ENCODE peak calls at places on chromosomes 1 and 21, in ten cellular contexts. P, T, D, I, R, X, O, A, G and S are unnamed samples. For H3K36me3, the result is how much of the 10 kb centered on the place peaks cover.

GRCh38 chr1:171081220-171081993 is 9.3 kb upstream of the FMO3 start:
- DNase-seq in T (no peak), P (peak), R (no peak), O (no peak), D (no peak), A (no peak), G (no peak), X (no peak), I (no peak), S (no peak)

GRCh38 chr1:72111662-72112061 is 170.7 kb downstream of the NEGR1 start:
- DNase-seq in D (no peak), X (no peak), O (no peak), R (no peak), I (no peak), T (no peak), G (no peak), A (no peak), P (no peak), S (no peak)

GRCh38 chr1:143735764-143736461 is 235.9 kb downstream of the FAM72C start:
- DNase-seq in D (no peak), G (no peak), R (no peak), X (no peak), O (no peak), T (peak), A (no peak), I (no peak), P (no peak), S (no peak)

GRCh38 chr1:185541861-185542260 is 192.3 kb upstream of the HMCN1 start:
- DNase-seq in G (no peak), D (no peak), A (no peak), P (peak), I (no peak), T (no peak), O (no peak), X (no peak), R (no peak), S (no peak)

GRCh38 chr1:109826930-109827349 is 63.2 kb upstream of the EPS8L3 start:
- DNase-seq in A (peak), G (no peak), D (no peak), R (no peak), P (no peak), X (no peak), I (no peak), O (no peak), T (no peak), S (no peak)

GRCh38 chr21:15841856-15842564 is 112.2 kb downstream of the USP25 start:
- DNase-seq in O (no peak), D (no peak), P (peak), X (no peak), R (no peak), I (no peak), A (no peak), G (no peak), T (no peak), S (no peak)

GRCh38 chr1:168792142-168792541 is 63.1 kb upstream of the DPT start:
- DNase-seq in I (no peak), P (no peak), X (no peak), D (no peak), T (no peak), G (no peak), R (no peak), O (no peak), A (no peak), S (no peak)

GRCh38 chr1:109304221-109304915 is 2.4 kb downstream of the MYBPHL start:
- DNase-seq in T (no peak), X (no peak), A (peak), O (no peak), D (no peak), P (no peak), I (peak), G (no peak), R (no peak), S (no peak)

GRCh38 chr21:29462475-29462874 is 163.8 kb downstream of the BACH1 start:
- DNase-seq in P (no peak), R (no peak), O (no peak), T (no peak), A (no peak), I (no peak), G (no peak), X (no peak), D (no peak), S (no peak)

GRCh38 chr1:45952072-45952471 is 148.7 kb downstream of the MAST2 start:
- DNase-seq in R (no peak), I (no peak), T (no peak), O (no peak), P (no peak), G (no peak), A (no peak), D (no peak), X (no peak), S (no peak)

GRCh38 chr1:102891868-102892625 is 216.3 kb downstream of the COL11A1 start:
- DNase-seq in T (no peak), O (no peak), I (no peak), G (no peak), R (no peak), P (peak), D (no peak), A (no peak), X (no peak), S (no peak)

GRCh38 chr1:44062656-44063055 is 31.4 kb upstream of the SLC6A9 start:
- DNase-seq in I (no peak), A (no peak), D (no peak), R (no peak), O (no peak), T (no peak), P (no peak), X (no peak), G (no peak), S (no peak)

DNA sequence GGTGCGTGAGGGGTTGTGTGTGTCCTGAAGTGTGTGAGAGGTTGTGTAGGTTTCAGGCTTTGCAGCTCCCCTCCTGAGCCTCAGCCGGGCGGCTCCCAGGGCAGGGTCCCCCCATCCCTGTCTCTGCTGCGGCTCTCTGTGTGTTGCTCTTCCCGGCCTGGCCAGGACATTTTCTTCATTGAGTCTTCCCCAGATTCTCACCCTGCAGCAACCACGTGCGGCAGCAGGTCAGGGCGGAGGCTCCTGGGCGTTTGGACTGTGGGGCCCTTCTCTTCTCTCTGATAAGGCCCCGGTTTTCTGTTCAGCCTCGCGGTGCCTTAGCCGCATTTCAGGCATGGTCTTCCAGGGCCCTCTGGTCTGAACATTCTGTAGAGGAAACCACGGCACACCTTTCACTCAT is 1.8 kb upstream of the TCP10L start:
- DNase-seq in O (no peak), T (no peak), P (no peak), I (no peak), R (no peak), A (no peak), D (no peak), X (no peak), G (no peak), S (no peak)
- H3K27ac ChIP-seq in O (no peak), T (no peak), P (no peak), I (no peak), R (no peak), A (no peak), D (no peak), X (no peak), G (no peak), S (no peak)

DNA sequence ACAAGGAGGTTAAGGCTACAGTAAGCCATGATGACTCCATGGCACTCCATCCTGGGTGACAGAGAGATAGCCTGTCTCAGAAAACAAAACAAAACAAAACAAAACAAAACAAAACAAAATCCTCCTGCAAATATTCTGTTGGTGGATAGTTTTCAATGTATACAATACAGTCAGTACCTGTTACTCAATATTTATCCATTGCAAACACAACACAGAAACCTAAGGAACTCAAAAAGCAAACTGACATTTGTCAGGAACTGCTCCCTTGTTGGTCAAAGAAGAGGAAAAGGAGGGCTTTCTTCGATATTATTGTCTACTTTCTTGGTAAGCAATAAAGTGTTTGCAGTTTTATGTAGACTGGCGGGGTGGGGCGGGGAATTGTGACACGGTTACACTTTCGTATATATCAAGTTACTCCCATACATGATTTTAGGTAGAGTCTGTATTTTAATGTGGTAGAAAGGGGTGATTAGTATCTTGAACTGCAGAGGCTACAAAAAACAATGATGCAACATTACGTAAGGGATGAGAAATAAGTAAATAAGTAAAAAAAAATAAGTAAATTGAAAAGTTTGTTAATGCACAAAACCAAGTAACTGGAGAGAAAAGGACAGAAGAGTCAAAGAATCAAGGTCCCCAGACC is 31.8 kb downstream of the APP start:
- DNase-seq in O (no peak), X (no peak), G (no peak), A (no peak), I (no peak), T (no peak), P (no peak), D (no peak), R (no peak), S (no peak)
- H3K36me3 ChIP-seq in O (under half), X (under half), G (under half), A (under half), I (under half), T (under half), P (under half), D (under half), R (under half), S (under half)

DNA sequence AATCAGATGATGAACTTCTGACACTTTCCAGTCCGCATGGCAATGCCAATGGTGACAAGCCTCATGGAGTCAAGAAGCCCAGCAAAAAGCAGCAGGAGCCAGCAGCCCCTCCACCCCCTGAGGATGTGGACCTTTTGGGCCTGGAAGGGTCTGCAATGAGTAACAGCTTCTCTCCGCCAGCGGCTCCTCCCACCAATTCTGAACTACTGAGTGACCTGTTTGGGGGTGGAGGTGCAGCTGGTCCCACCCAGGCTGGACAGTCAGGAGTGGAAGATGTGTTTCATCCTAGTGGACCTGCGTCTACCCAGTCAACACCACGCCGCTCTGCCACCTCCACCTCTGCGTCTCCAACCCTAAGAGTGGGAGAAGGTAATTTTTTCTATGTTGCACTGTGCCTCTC is 28.0 kb upstream of the LEPR start:
- DNase-seq in T (no peak), G (no peak), X (no peak), P (no peak), R (no peak), D (no peak), I (no peak), A (no peak), O (no peak), S (no peak)
- H3K27ac ChIP-seq in T (no peak), G (no peak), X (no peak), P (no peak), R (no peak), D (no peak), I (no peak), A (no peak), O (no peak), S (no peak)

GRCh38 chr1:36174716-36175115 is 18.8 kb downstream of the MAP7D1 start:
- DNase-seq in R (no peak), I (no peak), O (no peak), A (no peak), P (no peak), T (no peak), G (no peak), D (no peak), X (no peak), S (no peak)

GRCh38 chr1:36175137-36176095 is 19.5 kb downstream of the MAP7D1 start:
- DNase-seq in D (no peak), P (peak), T (no peak), R (peak), I (no peak), X (no peak), A (peak), G (peak), O (no peak), S (no peak)

GRCh38 chr1:36172017-36172747 is 16.2 kb downstream of the MAP7D1 start:
- DNase-seq in X (no peak), D (no peak), O (no peak), P (no peak), T (no peak), G (no peak), A (no peak), R (no peak), I (no peak), S (no peak)

GRCh38 chr1:36170643-36171412 is 14.9 kb downstream of the MAP7D1 start:
- DNase-seq in O (no peak), D (no peak), P (no peak), X (no peak), T (no peak), R (no peak), I (no peak), G (no peak), A (no peak), S (no peak)

GRCh38 chr1:36172983-36173382 is 17.0 kb downstream of the MAP7D1 start:
- DNase-seq in R (no peak), D (no peak), P (peak), T (no peak), A (no peak), X (no peak), G (no peak), I (no peak), O (no peak), S (no peak)
- H3K36me3 ChIP-seq in R (half or more), D (half or more), P (half or more), T (under half), A (half or more), X (under half), G (half or more), I (half or more), O (half or more), S (half or more)

GRCh38 chr1:166844791-166845190 is 5.5 kb downstream of the POGK start:
- DNase-seq in R (no peak), X (no peak), G (no peak), D (no peak), O (no peak), I (no peak), P (no peak), T (no peak), A (no peak), S (no peak)

GRCh38 chr1:166843769-166844596 is 4.7 kb downstream of the POGK start:
- DNase-seq in O (no peak), R (no peak), X (no peak), D (no peak), I (no peak), P (peak), T (no peak), A (no peak), G (peak), S (no peak)

GRCh38 chr1:166839600-166840308 is 479 bp downstream of the POGK start:
- DNase-seq in D (no peak), G (peak), R (peak), P (peak), I (no peak), X (peak), O (peak), T (peak), A (peak), S (peak)

GRCh38 chr1:166840309-166841302 is 1.3 kb downstream of the POGK start:
- DNase-seq in T (peak), G (peak), P (peak), O (no peak), R (no peak), A (no peak), I (no peak), D (no peak), X (no peak), S (peak)

DNA sequence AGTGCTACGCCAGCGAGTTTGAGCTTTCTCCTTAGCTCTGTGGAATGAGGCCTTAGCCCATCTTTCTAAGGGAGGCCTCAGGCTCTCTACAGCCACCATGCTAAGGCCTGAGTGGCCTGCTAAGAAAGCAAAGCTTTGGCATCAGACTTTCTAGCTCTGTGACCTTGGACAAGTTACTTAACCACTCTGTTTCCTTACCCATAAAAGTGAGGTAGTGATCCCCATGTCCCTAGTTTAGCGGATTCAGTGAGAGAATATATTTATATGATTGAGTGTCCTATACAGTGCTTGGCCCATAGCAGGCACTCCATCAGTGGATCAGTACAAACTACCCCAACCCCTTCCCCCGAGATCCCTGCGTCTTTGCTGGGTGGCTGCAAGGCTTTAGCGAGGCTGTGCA is 4.0 kb downstream of the POGK start:
- DNase-seq in T (no peak), X (no peak), R (no peak), D (no peak), P (no peak), O (no peak), G (no peak), A (no peak), I (no peak), S (no peak)
- H3K27ac ChIP-seq in T (peak), X (no peak), R (peak), D (no peak), P (no peak), O (no peak), G (peak), A (peak), I (no peak), S (peak)